ENCODE peak calls at places on chromosomes 16 and 17, in four cellular contexts. M is HepG2, V is GM12878, I is H1. F is an unnamed sample.

GRCh38 chr17:27206447-27206846 is 87.5 kb upstream of the WSB1 start:
- DNase-seq in M (peak; percentile 8), V (no peak), I (no peak), F (no peak)

GRCh38 chr17:41734139-41734948 is at the start of gene HAP1:
- DNase-seq in V (no peak), M (no peak), I (peak; percentile 93), F (peak; percentile 32)

GRCh38 chr17:33696102-33696501 is 403.0 kb upstream of the ASIC2 start:
- DNase-seq in I (no peak), V (no peak), M (no peak), F (no peak)

GRCh38 chr17:18323007-18323406 is 7.9 kb downstream of the SMCR8 start:
- DNase-seq in M (no peak), I (no peak), V (no peak), F (no peak)

GRCh38 chr17:65794572-65794971 is 233.1 kb upstream of the AXIN2 start:
- DNase-seq in V (no peak), I (no peak), M (peak; percentile 63), F (peak; percentile 28)

GRCh38 chr16:50399411-50399810 is 30.6 kb upstream of the BRD7 start:
- DNase-seq in I (no peak), M (no peak), V (no peak), F (no peak)

GRCh38 chr16:85829751-85830445 is 30.4 kb downstream of the COX4I1 start:
- DNase-seq in V (no peak), M (no peak), I (no peak), F (no peak)

GRCh38 chr17:65154770-65155589 is 17.8 kb downstream of the RGS9 start:
- DNase-seq in I (no peak), M (no peak), V (no peak), F (no peak)

GRCh38 chr16:50305441-50306061 is 39.2 kb downstream of the ADCY7 start:
- DNase-seq in I (no peak), V (no peak), M (no peak), F (no peak)

GRCh38 chr17:74180336-74180735 is 23.1 kb upstream of the RPL38 start:
- DNase-seq in M (no peak), V (no peak), I (no peak), F (no peak)

GRCh38 chr17:74176546-74177001 is 26.9 kb upstream of the RPL38 start:
- DNase-seq in V (no peak), I (peak; percentile 85), M (peak; percentile 60), F (peak; percentile 55)

GRCh38 chr17:74181341-74181740 is 22.1 kb upstream of the RPL38 start:
- DNase-seq in V (no peak), M (no peak), I (no peak), F (no peak)

GRCh38 chr17:74179576-74179975 is 23.9 kb upstream of the RPL38 start:
- DNase-seq in M (no peak), V (no peak), I (no peak), F (no peak)

DNA sequence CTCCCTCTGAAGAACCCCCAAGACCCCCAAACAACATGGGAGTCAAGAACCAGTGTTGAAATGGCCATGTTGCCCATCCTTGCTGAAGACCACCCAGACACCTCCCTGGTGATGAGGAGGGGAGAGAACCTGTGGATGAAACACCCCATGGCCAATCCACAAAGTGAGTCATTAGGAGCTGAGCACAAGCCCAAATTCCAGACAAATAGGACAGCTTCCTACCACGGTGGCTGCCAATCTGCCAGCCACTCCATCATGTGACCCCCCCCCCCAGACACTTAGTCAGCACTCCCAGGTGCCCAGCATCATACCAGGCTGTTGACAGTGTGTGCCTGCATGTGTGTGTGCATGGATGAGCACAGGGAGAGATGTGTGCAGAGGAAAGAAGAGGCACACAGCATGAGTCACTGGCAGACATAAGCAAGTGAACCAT is 26.4 kb upstream of the RPL38 start:
- DNase-seq in V (no peak), I (no peak), M (no peak), F (no peak)
- TF ChIP-seq YY1 in V (no peak), I (no peak), M (no peak), F (no peak)

GRCh38 chr17:67210915-67211314 is 34.1 kb downstream of the HELZ start:
- DNase-seq in V (no peak), I (no peak), M (no peak), F (no peak)

GRCh38 chr17:67212231-67212630 is 32.8 kb downstream of the HELZ start:
- DNase-seq in I (no peak), M (no peak), V (no peak), F (no peak)

GRCh38 chr17:67215991-67216421 is 29.0 kb downstream of the HELZ start:
- DNase-seq in M (peak; percentile 33), I (no peak), V (no peak), F (no peak)

GRCh38 chr17:67211742-67212141 is 33.3 kb downstream of the HELZ start:
- DNase-seq in I (no peak), M (peak; percentile 9), V (no peak), F (no peak)

DNA sequence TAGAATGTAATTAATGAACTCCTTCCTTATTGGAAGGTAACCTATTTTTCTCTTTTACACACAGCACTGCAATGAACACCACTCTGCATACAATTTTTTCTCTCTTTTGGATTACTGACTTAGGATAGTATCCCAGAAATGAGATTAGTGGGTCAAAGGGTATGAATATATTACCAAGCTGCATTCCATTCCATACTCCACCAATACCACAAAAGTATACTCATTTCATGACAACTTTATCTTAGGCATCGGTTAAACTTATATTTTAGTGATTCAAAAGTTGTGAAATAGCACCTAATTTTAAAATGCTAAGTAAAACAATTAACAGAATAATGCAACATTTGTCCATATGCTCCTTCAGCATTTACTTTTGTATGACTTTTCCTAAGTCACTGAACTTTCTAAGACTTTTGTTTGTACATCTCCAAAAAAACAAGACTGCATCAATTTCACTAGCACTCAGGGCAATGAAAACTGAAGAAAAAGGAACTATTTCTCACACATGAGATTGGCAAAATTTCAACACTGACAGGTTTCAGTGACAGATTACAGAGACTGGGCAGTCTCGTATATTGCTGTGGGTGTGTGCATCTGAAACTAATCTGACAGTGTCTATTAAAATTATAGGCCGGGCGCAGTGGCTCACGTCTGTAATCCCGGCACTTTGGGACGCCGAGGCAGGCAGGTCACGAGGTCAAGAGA is 32.1 kb downstream of the HELZ start:
- DNase-seq in V (no peak), M (no peak), I (no peak), F (no peak)
- TF ChIP-seq SUZ12 in V (no peak), M (no peak), I (no peak), F (no peak)

DNA sequence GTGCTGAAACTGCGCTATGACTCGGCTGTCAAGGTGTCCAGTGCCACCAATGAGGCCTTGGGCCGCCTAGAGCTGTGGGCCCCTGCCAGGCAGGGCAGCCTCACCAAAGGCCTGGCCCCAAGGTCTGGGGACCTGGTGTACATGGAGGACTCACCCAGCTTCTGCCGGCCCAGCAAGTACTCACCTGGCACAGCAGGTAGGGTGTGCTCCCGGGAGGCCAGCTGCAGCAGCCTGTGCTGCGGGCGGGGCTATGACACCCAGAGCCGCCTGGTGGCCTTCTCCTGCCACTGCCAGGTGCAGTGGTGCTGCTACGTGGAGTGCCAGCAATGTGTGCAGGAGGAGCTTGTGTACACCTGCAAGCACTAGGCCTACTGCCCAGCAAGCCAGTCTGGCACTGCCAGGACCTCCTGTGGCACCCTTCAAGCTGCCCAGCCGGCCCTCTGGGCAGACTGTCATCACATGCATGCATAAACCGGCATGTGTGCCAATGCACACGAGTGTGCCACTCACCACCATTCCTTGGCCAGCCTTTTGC is 25.0 kb downstream of the WNT9B start:
- DNase-seq in V (no peak), M (peak; percentile 53), I (peak; percentile 74), F (no peak)
- TF ChIP-seq YY1 in V (no peak), M (no peak), I (no peak), F (no peak)

DNA sequence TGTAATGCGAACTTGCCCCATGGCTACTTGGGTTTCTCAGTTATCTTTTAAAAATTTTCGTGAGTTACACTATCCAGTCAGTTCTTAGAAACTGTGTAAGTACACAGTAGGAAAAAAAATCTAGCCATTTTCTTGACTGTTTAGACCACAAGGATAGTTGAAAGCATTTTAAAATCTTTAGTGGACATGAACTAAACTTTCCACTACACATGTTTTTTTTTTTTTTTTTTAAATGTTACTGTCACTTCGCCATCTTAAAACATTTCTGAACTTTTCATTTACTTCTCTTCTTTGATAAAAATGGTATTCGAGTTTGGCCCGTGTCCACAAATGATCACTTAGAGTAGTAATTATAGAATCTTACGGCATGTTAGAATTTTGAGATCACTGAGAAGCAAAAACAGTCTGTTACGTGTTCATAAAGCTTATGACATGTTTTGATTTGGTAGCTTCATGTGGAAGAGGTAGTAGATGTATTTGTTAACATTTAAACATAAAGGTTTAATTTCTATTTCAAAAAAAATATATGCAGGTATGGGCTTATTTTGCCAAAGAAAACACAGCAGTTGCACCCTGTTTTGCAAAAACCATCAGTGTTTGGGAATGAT is 1.0 kb downstream of the NSRP1 start:
- DNase-seq in V (no peak), M (no peak), I (no peak), F (no peak)
- TF ChIP-seq SUZ12 in V (no peak), M (no peak), I (no peak), F (no peak)

GRCh38 chr16:67169011-67169451 is 1.3 kb upstream of the NOL3 start:
- DNase-seq in I (no peak), V (no peak), M (no peak), F (no peak)

GRCh38 chr16:67167588-67167987 is 2.8 kb upstream of the NOL3 start:
- DNase-seq in M (no peak), I (no peak), V (no peak), F (no peak)

GRCh38 chr16:67169642-67170167 is 633 bp upstream of the NOL3 start:
- DNase-seq in V (no peak), I (peak; percentile 95), M (peak; percentile 54), F (no peak)

GRCh38 chr16:67170948-67171649 is 761 bp downstream of the NOL3 start:
- DNase-seq in V (no peak), I (no peak), M (peak; percentile 45), F (no peak)

GRCh38 chr16:67170168-67170947 is at the start of gene NOL3:
- DNase-seq in M (peak; percentile 87), I (peak; percentile 79), V (peak; percentile 58), F (no peak)
- TF ChIP-seq YY1 in M (no peak), I (no peak), V (no peak), F (no peak)

GRCh38 chr16:3131755-3132377 is 3.0 kb upstream of the ZNF213 start:
- DNase-seq in M (peak; percentile 48), I (peak; percentile 85), V (no peak), F (no peak)
- TF ChIP-seq SUZ12 in M (no peak), I (no peak), V (no peak), F (no peak)

DNA sequence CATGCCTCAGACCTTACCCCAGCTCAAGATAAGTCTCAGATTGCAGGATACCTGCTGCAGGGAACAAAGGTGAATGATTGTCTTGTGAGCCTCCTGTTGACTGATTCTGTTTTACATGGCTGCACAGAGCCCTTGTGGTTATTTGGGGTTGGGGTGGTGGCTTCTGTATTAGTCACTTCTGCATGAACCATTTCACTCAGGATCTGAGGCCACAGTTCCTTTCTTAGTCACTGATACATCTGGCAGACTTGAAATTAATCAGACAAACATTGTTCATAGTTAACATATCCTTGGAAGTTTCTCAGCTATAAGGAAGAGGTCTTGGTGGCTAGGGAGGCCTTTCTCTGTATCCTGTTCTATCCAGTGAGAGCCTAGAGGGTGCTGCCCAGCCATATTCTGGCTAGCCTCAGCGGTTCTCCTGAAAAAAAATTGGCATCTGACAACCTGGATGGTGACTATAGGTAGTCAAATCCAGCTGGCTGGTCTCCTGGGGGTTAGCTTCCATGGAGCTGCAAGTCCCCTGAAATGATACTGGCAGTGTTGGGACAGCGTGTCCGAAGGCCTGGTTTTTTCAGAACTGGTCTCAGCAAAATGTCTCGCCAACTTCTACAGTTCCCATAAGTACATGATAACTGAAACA is 8.4 kb upstream of the PLK1 start:
- DNase-seq in V (peak; percentile 77), M (no peak), I (no peak), F (no peak)
- TF ChIP-seq YY1 in V (peak; percentile 62), M (no peak), I (no peak), F (no peak)